ENCODE peak calls at places on chromosomes 4 and X, in eight cellular contexts. O, J, L, S, Z, B, Y and Q are unnamed samples. For H3K4me1, the result is how much of the 10 kb centered on the place peaks cover.

GRCh38 chr4:98555798-98556445 is 102.5 kb downstream of the TSPAN5 start:
- DNase-seq in J (peak), O (no peak), S (no peak), L (no peak), Z (no peak), B (no peak), Y (no peak), Q (no peak)

GRCh38 chr4:177596035-177596434 is 153.8 kb upstream of the AGA start:
- DNase-seq in S (no peak), Y (peak), Z (no peak), L (peak), J (peak), O (no peak), B (peak), Q (peak)

GRCh38 chr4:41287005-41287404 is 30.3 kb downstream of the UCHL1 start:
- DNase-seq in L (no peak), J (no peak), O (no peak), Z (no peak), S (no peak), Y (peak), B (peak), Q (no peak)

GRCh38 chrX:17007134-17007768 is 60.8 kb downstream of the REPS2 start:
- DNase-seq in L (peak), B (peak), Z (peak), Y (peak), S (no peak), O (no peak), J (peak), Q (no peak)

GRCh38 chr4:15158410-15159091 is 156.3 kb downstream of the CPEB2 start:
- DNase-seq in O (no peak), B (no peak), J (no peak), L (peak), Y (no peak), Z (no peak), S (no peak), Q (no peak)

GRCh38 chr4:8907596-8908205 is 36.1 kb upstream of the HMX1 start:
- DNase-seq in B (no peak), Y (no peak), O (no peak), J (no peak), L (peak), S (no peak), Z (no peak), Q (peak)

GRCh38 chr4:22488136-22488535 is 27.7 kb downstream of the ADGRA3 start:
- DNase-seq in Z (no peak), S (no peak), O (no peak), L (no peak), Y (no peak), J (no peak), B (no peak), Q (no peak)

GRCh38 chr4:150216725-150217124 is 138.5 kb downstream of the DCLK2 start:
- DNase-seq in L (no peak), O (no peak), J (no peak), B (no peak), Y (no peak), S (no peak), Z (no peak), Q (no peak)

GRCh38 chr4:166092797-166093196 is 219.8 kb downstream of the TLL1 start:
- DNase-seq in S (no peak), Z (no peak), J (no peak), L (no peak), B (no peak), Y (no peak), O (no peak), Q (no peak)

GRCh38 chr4:2337131-2337723 is 75.3 kb upstream of the MXD4 start:
- DNase-seq in Z (no peak), B (no peak), O (no peak), L (no peak), S (no peak), Y (no peak), J (no peak), Q (no peak)

GRCh38 chr4:182213024-182213423 is 30.2 kb upstream of the TENM3 start:
- DNase-seq in S (no peak), Y (no peak), B (no peak), J (no peak), Z (no peak), L (no peak), O (no peak), Q (no peak)

GRCh38 chr4:127469575-127470289 is 163.0 kb upstream of the INTU start:
- DNase-seq in Z (no peak), Y (no peak), O (no peak), L (no peak), S (no peak), J (no peak), B (no peak), Q (no peak)

GRCh38 chrX:150227873-150228272 is 135.2 kb upstream of the MAMLD1 start:
- DNase-seq in B (no peak), J (no peak), Z (no peak), S (no peak), Y (no peak), L (no peak), O (peak), Q (no peak)

GRCh38 chr4:748461-748860 is 42.8 kb downstream of the PCGF3 start:
- DNase-seq in O (no peak), Z (no peak), B (no peak), S (no peak), J (no peak), Y (no peak), L (no peak), Q (no peak)

GRCh38 chr4:73603307-73603710 is 16.9 kb downstream of the RASSF6 start:
- DNase-seq in S (no peak), Y (peak), B (peak), Z (peak), O (peak), L (no peak), J (no peak), Q (no peak)

GRCh38 chr4:140876597-140877364 is 120.6 kb upstream of the TBC1D9 start:
- DNase-seq in Z (no peak), J (peak), L (no peak), Y (no peak), O (no peak), S (no peak), B (no peak), Q (no peak)

GRCh38 chr4:121266982-121267381 is 102.9 kb upstream of the TNIP3 start:
- DNase-seq in Y (no peak), O (no peak), J (no peak), S (no peak), B (no peak), L (no peak), Z (no peak), Q (no peak)

GRCh38 chr4:94640151-94640550 is 117.6 kb upstream of the BMPR1B start:
- DNase-seq in S (no peak), L (no peak), O (no peak), B (no peak), Y (no peak), Z (no peak), J (no peak), Q (no peak)

GRCh38 chr4:48311896-48312295 is 29.4 kb upstream of the SLAIN2 start:
- DNase-seq in Y (no peak), J (peak), L (no peak), B (no peak), O (no peak), Z (no peak), S (no peak), Q (no peak)

GRCh38 chrX:49041683-49042529 is 1.3 kb downstream of the TFE3 start:
- DNase-seq in Y (peak), L (no peak), J (peak), S (no peak), Z (peak), B (peak), O (no peak), Q (no peak)

GRCh38 chr4:40769266-40769665 is 19.5 kb downstream of the NSUN7 start:
- DNase-seq in J (no peak), Y (no peak), Z (no peak), B (no peak), S (no peak), L (no peak), O (no peak), Q (no peak)

GRCh38 chrX:78506248-78506647 is 152.9 kb downstream of the RTL3 start:
- DNase-seq in Y (no peak), O (no peak), B (no peak), J (no peak), L (no peak), S (no peak), Z (no peak), Q (no peak)

GRCh38 chrX:103254921-103255455 is at the start of gene TCEAL8:
- DNase-seq in L (peak), J (peak), Y (peak), B (peak), O (peak), Z (peak), S (peak), Q (peak)

GRCh38 chr4:21002976-21003375 is 302.7 kb downstream of the PACRGL start:
- DNase-seq in Z (no peak), S (no peak), B (no peak), Y (no peak), O (no peak), J (no peak), L (no peak), Q (no peak)

GRCh38 chr4:55038176-55038890 is 87.1 kb downstream of the KDR start:
- DNase-seq in B (no peak), Y (peak), Z (no peak), J (peak), S (no peak), L (no peak), O (no peak), Q (peak)

GRCh38 chr4:56465599-56466295 is 1.7 kb upstream of the SRP72 start:
- DNase-seq in S (no peak), Y (peak), B (no peak), Z (peak), J (peak), O (no peak), L (no peak), Q (no peak)

GRCh38 chrX:74902806-74903205 is 22.4 kb downstream of the NEXMIF start:
- DNase-seq in Z (no peak), J (no peak), S (no peak), B (no peak), L (no peak), O (no peak), Y (no peak), Q (no peak)

GRCh38 chrX:41167888-41168287 is 82.6 kb downstream of the USP9X start:
- DNase-seq in S (no peak), Y (no peak), B (no peak), J (peak), Z (no peak), O (no peak), L (no peak), Q (no peak)

DNA sequence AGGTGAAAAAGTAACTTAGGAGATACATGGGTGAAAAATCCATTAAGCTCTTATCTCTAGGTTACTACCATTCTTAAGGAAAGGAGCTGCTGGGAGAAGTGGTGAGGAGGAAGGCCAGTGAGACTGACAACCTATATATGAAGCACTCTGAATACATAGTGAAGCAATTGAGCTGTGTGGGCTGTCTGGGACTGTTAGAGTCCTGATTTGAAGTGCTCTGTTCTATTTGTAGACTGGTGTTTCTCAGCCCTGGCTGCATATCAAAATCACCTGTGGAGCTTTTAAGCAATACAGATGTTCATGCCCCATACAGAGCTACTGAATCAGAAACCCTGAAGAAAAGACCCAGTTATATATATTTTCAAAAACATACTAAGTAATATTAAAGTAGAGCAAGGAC is 3.9 kb downstream of the SERTM2 start:
- DNase-seq in Z (no peak), J (no peak), S (no peak), Y (no peak), O (no peak), B (no peak), L (no peak), Q (no peak)
- H3K4me1 ChIP-seq in Z (under half), J (under half), S (under half), Y (under half), O (under half), B (under half), L (under half), Q (under half)

DNA sequence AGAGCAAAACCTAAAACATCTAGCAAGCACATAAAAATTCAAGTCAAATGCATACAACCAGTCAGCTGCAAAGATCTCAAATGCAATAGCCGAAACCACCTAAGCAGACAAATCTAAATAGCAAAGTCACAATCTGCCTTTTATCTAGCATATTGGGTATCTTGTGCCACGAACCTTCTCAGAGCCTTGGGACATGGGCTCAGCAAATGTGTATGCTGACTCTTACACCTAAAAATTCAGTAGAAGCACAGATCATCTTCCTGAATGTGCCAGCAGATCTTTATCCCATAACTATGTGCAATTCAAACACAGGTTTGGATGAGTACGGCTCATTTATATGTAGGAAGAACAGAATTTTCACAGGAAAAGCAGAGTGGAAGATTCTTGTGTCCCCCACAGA is 492.1 kb downstream of the INPP4B start:
- DNase-seq in Y (no peak), J (peak), L (no peak), B (no peak), S (no peak), Z (no peak), O (no peak), Q (no peak)
- H3K4me1 ChIP-seq in Y (under half), J (half or more), L (under half), B (under half), S (half or more), Z (half or more), O (under half), Q (under half)

GRCh38 chrX:400258-400657 is 13.6 kb upstream of the PPP2R3B start:
- DNase-seq in O (no peak), B (no peak), S (no peak), Y (no peak), L (no peak), Z (no peak), J (no peak), Q (no peak)
- H3K4me1 ChIP-seq in O (under half), B (under half), S (under half), Y (under half), L (under half), Z (under half), J (under half), Q (under half)

DNA sequence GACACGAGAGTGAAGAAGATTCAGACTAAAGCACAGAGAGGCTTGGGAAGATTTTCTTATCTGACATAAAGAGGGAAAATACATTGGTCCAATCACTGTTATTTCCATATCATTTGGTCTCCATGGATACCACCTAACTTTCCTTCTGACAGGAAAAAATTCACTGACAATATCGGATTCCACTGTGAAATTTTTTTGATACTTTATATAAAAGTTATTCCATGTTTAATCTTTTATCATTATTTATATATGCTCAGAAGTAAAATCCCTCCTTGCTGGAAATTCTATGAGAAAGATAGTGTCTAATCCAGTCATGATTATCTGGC is 3.6 kb downstream of the IRF2 start:
- DNase-seq in O (no peak), S (no peak), Z (no peak), Y (no peak), L (no peak), B (no peak), J (no peak), Q (no peak)
- H3K4me1 ChIP-seq in O (under half), S (under half), Z (under half), Y (under half), L (under half), B (under half), J (under half), Q (under half)

GRCh38 chr4:158781963-158782362 is 13.1 kb downstream of the FNIP2 start:
- DNase-seq in Y (no peak), O (no peak), L (no peak), Z (no peak), B (no peak), S (no peak), J (no peak), Q (no peak)
- H3K4me1 ChIP-seq in Y (under half), O (under half), L (under half), Z (under half), B (under half), S (under half), J (under half), Q (half or more)

GRCh38 chr4:173174184-173175156 is 5.9 kb downstream of the GALNT7 start:
- DNase-seq in Z (peak), S (no peak), L (no peak), B (no peak), O (no peak), Y (no peak), J (no peak), Q (no peak)

GRCh38 chr4:173177232-173177631 is 8.6 kb downstream of the GALNT7 start:
- DNase-seq in L (no peak), J (no peak), Y (no peak), Z (no peak), S (no peak), B (no peak), O (no peak), Q (no peak)

GRCh38 chr4:173176010-173176409 is 7.4 kb downstream of the GALNT7 start:
- DNase-seq in J (no peak), Y (no peak), B (no peak), L (no peak), O (no peak), Z (no peak), S (no peak), Q (no peak)

GRCh38 chr4:173181769-173182374 is 13.3 kb downstream of the GALNT7 start:
- DNase-seq in Y (peak), L (no peak), J (peak), S (no peak), B (peak), Z (no peak), O (no peak), Q (no peak)

GRCh38 chr4:173178144-173178543 is 9.5 kb downstream of the GALNT7 start:
- DNase-seq in J (no peak), B (no peak), L (no peak), Y (no peak), O (no peak), Z (no peak), S (no peak), Q (no peak)
- H3K4me1 ChIP-seq in J (under half), B (half or more), L (under half), Y (under half), O (under half), Z (under half), S (under half), Q (under half)

GRCh38 chrX:3699841-3700381 is 13.5 kb downstream of the PRKX start:
- DNase-seq in J (peak), S (no peak), L (no peak), Z (no peak), O (no peak), B (no peak), Y (no peak), Q (no peak)

GRCh38 chrX:3697220-3697684 is 16.2 kb downstream of the PRKX start:
- DNase-seq in O (no peak), L (no peak), Z (peak), J (no peak), S (no peak), Y (no peak), B (no peak), Q (no peak)

GRCh38 chrX:3697701-3698279 is 15.7 kb downstream of the PRKX start:
- DNase-seq in L (no peak), S (no peak), Z (no peak), O (no peak), J (peak), Y (peak), B (no peak), Q (peak)
- H3K4me1 ChIP-seq in L (under half), S (under half), Z (under half), O (under half), J (under half), Y (under half), B (under half), Q (under half)

GRCh38 chrX:69182818-69183375 is 17.6 kb upstream of the PJA1 start:
- DNase-seq in S (no peak), Z (no peak), J (peak), Y (no peak), L (no peak), O (no peak), B (no peak), Q (no peak)

GRCh38 chrX:69177511-69178162 is 12.4 kb upstream of the PJA1 start:
- DNase-seq in L (no peak), S (no peak), O (no peak), Y (no peak), B (no peak), Z (no peak), J (no peak), Q (no peak)

GRCh38 chrX:69173906-69174305 is 8.7 kb upstream of the PJA1 start:
- DNase-seq in L (peak), O (no peak), J (no peak), S (no peak), B (no peak), Z (no peak), Y (no peak), Q (no peak)

GRCh38 chrX:69178592-69178991 is 13.3 kb upstream of the PJA1 start:
- DNase-seq in L (no peak), S (no peak), B (no peak), O (no peak), Z (no peak), Y (no peak), J (no peak), Q (no peak)

GRCh38 chrX:69179380-69179911 is 14.2 kb upstream of the PJA1 start:
- DNase-seq in Y (peak), Z (no peak), J (no peak), B (no peak), O (no peak), S (no peak), L (peak), Q (no peak)
- H3K4me1 ChIP-seq in Y (under half), Z (under half), J (under half), B (under half), O (under half), S (under half), L (under half), Q (under half)

DNA sequence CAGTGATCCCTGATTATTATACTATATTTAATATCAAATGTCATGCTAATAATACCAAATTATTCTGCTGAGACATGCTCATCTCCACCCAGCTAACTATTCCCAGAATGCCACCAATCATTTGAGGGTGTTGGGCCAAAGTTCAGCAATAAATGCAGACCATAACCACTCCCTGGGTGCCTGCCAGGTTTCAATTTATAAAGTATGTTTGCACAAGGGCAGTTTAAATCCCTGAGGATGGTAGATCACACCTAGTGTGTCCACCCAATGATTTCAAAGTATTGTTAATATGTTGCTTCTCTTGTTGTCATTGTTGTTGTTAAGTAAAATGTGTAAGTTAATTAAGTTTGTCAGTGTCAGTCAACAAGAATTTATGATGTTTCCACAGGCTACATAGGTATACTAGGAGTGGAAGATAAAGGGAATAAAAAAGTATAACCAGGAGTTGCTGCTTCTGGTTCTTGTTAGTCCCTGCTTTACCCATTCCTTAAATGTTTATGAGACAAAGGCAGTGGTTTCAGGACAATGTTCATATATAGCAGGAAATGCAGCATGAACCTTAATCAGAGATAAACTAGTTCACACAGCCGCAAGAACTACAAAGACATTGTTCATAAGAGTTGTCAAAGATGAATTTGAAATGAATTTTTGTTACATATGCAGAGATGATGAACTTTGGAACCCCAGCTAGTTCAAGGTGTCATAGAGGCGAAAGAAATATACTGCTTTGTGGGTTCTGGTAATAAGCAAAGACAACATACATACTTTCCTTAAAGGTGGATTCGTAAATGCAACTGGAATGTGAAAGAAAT is 25.5 kb downstream of the HPGD start:
- DNase-seq in B (peak), O (peak), S (no peak), J (no peak), Z (peak), Y (no peak), L (no peak), Q (no peak)
- H3K4me1 ChIP-seq in B (under half), O (under half), S (under half), J (under half), Z (under half), Y (under half), L (under half), Q (under half)